ENCODE peak calls at places on chromosomes 11 and 22, in eight cellular contexts. D is psoas muscle; G is prostate gland; K is adipocyte; C is GM23248; F is CD4-positive, alpha-beta memory T cell; P is heart left ventricle; S is spleen. M is an unnamed sample.

GRCh38 chr11:74033046-74033445 is 24.2 kb upstream of the UCP3 start:
- DNase-seq in D (no peak), G (no peak), K (no peak), C (no peak), F (no peak), P (no peak), S (no peak), M (no peak)

GRCh38 chr11:73262851-73263495 is 9.2 kb upstream of the P2RY6 start:
- DNase-seq in D (no peak), G (no peak), K (peak; percentile 22), C (peak; percentile 77), F (no peak), P (no peak), S (no peak), M (peak; percentile 63)

GRCh38 chr11:79182794-79183193 is 258.0 kb downstream of the TENM4 start:
- DNase-seq in D (no peak), G (no peak), K (peak; percentile 74), C (peak; percentile 80), F (no peak), P (no peak), S (no peak), M (no peak)

GRCh38 chr11:126938718-126939117 is 61.9 kb downstream of the KIRREL3 start:
- DNase-seq in D (no peak), G (no peak), K (no peak), C (no peak), F (no peak), P (no peak), S (no peak), M (no peak)

GRCh38 chr11:15035283-15035682 is 38.1 kb upstream of the CALCB start:
- DNase-seq in D (no peak), G (no peak), K (no peak), C (no peak), F (no peak), P (no peak), S (no peak), M (no peak)

GRCh38 chr22:36510966-36511881 is 4.4 kb upstream of the FOXRED2 start:
- DNase-seq in D (no peak), G (no peak), K (peak; percentile 71), C (peak; percentile 68), F (no peak), P (no peak), S (no peak), M (no peak)

GRCh38 chr22:41524809-41525449 is 19.3 kb downstream of the POLR3H start:
- DNase-seq in D (peak; percentile 41), G (no peak), K (no peak), C (no peak), F (peak; percentile 65), P (no peak), S (peak; percentile 88), M (no peak)

GRCh38 chr11:73623651-73624050 is 22.7 kb upstream of the PLEKHB1 start:
- DNase-seq in D (no peak), G (no peak), K (no peak), C (no peak), F (no peak), P (no peak), S (no peak), M (peak; percentile 4)

GRCh38 chr22:27487600-27488450 is 313.7 kb downstream of the MN1 start:
- DNase-seq in D (no peak), G (no peak), K (peak; percentile 67), C (peak; percentile 61), F (no peak), P (no peak), S (no peak), M (no peak)

GRCh38 chr22:17871726-17872458 is 97.6 kb upstream of the BID start:
- DNase-seq in D (no peak), G (no peak), K (no peak), C (no peak), F (no peak), P (no peak), S (peak; percentile 54), M (peak; percentile 66)

GRCh38 chr11:105609832-105610781 is at the start of gene GRIA4:
- DNase-seq in D (peak; percentile 13), G (no peak), K (peak; percentile 72), C (peak; percentile 65), F (no peak), P (peak; percentile 56), S (peak; percentile 73), M (no peak)

GRCh38 chr11:111388842-111389241 is 9.8 kb upstream of the POU2AF1 start:
- DNase-seq in D (no peak), G (peak; percentile 72), K (no peak), C (no peak), F (no peak), P (no peak), S (no peak), M (no peak)

GRCh38 chr11:100890779-100891178 is 203.7 kb downstream of the ARHGAP42 start:
- DNase-seq in D (no peak), G (no peak), K (peak; percentile 77), C (peak; percentile 81), F (no peak), P (no peak), S (no peak), M (no peak)

GRCh38 chr11:68423481-68423880 is 37.1 kb upstream of the PPP6R3 start:
- DNase-seq in D (no peak), G (no peak), K (no peak), C (no peak), F (no peak), P (no peak), S (no peak), M (no peak)

GRCh38 chr11:2818503-2818902 is 67.1 kb downstream of the CDKN1C start:
- DNase-seq in D (peak; percentile 7), G (no peak), K (no peak), C (no peak), F (no peak), P (peak; percentile 58), S (peak; percentile 41), M (no peak)

GRCh38 chr22:49299821-49300231 is 527.8 kb downstream of the BRD1 start:
- DNase-seq in D (no peak), G (no peak), K (no peak), C (no peak), F (no peak), P (peak; percentile 30), S (peak; percentile 39), M (no peak)

GRCh38 chr22:49302150-49302460 is 525.6 kb downstream of the BRD1 start:
- DNase-seq in D (no peak), G (no peak), K (no peak), C (no peak), F (no peak), P (no peak), S (no peak), M (no peak)

GRCh38 chr22:49301398-49302149 is 526.1 kb downstream of the BRD1 start:
- DNase-seq in D (no peak), G (no peak), K (no peak), C (no peak), F (no peak), P (peak; percentile 64), S (peak; percentile 67), M (no peak)

GRCh38 chr22:49300241-49300640 is 527.4 kb downstream of the BRD1 start:
- DNase-seq in D (no peak), G (no peak), K (no peak), C (no peak), F (no peak), P (peak; percentile 52), S (peak; percentile 36), M (no peak)

DNA sequence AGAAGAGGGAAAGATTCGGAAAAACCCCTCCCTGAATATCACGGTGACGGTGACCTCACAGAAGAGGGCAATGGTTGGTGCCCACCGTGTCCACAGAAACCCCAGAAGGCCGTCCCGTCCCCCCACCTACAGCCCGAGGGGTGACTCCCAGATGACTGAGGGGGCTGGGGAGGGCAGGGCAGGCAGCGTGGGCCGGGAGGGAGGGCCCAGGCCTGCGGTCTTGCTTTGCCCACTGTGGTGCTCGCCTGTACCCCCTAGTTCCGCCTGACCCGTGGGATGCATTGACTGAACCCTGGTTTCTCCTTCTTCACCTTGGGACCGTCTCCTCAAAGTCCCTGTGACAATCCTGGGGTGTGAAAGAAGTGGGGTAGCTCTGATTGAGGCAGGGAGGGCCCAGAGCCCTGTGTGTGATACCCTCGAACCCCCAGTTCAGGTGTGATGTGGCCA is 526.7 kb downstream of the BRD1 start:
- DNase-seq in D (no peak), G (no peak), K (no peak), C (no peak), F (no peak), P (peak; percentile 29), S (peak; percentile 45), M (no peak)
- H3K9me3 ChIP-seq in D (no peaks in the 10 kb centered on the region), G (no peaks in the 10 kb centered on the region), K (no peaks in the 10 kb centered on the region), C (no peaks in the 10 kb centered on the region), F (no peaks in the 10 kb centered on the region), P (no peaks in the 10 kb centered on the region), S (no peaks in the 10 kb centered on the region), M (no peaks in the 10 kb centered on the region)

DNA sequence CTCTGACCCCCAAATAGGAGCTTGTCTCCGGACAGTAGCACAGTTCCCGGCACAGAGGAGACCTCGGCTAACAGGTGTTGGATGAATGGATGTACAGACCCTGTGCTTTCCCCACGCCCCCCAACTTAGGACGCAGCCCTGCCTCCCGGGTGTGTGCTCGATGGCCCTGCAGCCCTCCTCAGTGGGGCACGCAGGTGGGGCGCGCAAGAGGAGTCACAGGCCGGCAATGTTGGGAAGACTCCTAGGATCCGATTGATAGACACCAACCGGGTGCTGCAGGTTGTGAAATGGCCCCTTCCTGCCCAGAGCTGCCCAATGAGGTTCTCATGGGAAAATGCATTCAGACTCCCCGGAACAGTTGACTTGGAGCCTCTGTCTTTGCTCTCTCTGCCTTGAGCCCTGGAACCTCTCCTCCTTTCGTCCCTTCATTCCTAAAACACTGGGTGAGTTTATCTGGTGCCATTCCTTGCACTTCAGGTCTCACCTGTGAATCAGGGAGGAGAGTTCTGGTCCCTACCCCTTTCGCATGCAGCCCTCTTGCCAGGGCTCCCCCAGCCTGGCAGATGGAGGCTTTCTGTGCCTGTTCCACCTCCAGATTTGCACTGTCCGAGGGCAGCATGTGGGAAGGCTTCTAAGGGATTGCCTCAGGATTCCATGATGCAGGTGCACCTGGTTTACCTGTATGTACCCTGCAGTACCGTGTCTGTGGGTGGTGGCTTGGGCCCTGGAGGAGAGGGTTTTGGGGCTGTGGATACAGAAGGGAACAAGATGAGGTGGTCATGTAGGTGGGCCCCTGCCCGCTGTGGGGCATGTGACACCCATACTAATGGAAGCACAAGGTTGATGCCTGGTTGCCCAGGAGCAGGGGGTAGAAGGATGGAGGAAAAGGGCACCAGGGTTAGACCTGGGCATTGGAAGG is 1.2 kb downstream of the MICALL1 start:
- DNase-seq in D (no peak), G (no peak), K (peak; percentile 61), C (peak; percentile 75), F (no peak), P (no peak), S (no peak), M (no peak)
- H3K4me1 ChIP-seq in D (peaks cover 17% of the 10 kb centered on the region), G (peaks cover 4% of the 10 kb centered on the region), K (peaks cover 42% of the 10 kb centered on the region), C (peaks cover 36% of the 10 kb centered on the region), F (peaks cover 18% of the 10 kb centered on the region), P (no peaks in the 10 kb centered on the region), S (peaks cover 20% of the 10 kb centered on the region), M (peaks cover 8% of the 10 kb centered on the region)

GRCh38 chr22:49112176-49112575 is 715.5 kb downstream of the BRD1 start:
- DNase-seq in D (no peak), G (no peak), K (no peak), C (no peak), F (no peak), P (no peak), S (no peak), M (no peak)
- H3K9me3 ChIP-seq in D (no peaks in the 10 kb centered on the region), G (no peaks in the 10 kb centered on the region), K (no peaks in the 10 kb centered on the region), C (no peaks in the 10 kb centered on the region), F (no peaks in the 10 kb centered on the region), P (no peaks in the 10 kb centered on the region), S (no peaks in the 10 kb centered on the region), M (no peaks in the 10 kb centered on the region)

DNA sequence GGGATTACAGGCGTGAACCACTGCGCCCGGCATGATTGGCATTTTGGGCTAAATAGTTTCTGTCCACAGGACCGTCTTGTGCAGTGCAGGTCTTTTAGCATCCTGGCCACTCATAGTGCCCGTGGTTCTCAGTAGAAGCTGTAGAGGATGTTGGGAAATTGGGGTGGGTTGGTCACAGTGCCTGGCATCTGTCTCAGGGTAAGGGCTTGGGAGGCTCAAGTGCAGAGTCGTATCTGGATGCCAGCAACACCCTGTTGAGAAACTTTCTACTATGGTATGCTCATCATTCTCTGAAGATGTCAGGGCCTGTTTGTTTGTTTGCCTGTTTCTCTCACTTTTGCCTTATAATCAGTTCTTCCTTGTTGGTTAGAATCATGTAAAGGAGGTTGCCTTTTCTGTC is 21.9 kb downstream of the UBE2L3 start:
- DNase-seq in D (no peak), G (no peak), K (no peak), C (no peak), F (no peak), P (no peak), S (no peak), M (no peak)
- H3K4me1 ChIP-seq in D (peaks cover 54% of the 10 kb centered on the region), G (peaks cover 15% of the 10 kb centered on the region), K (peaks cover 33% of the 10 kb centered on the region), C (no peaks in the 10 kb centered on the region), F (peaks cover 54% of the 10 kb centered on the region), P (peaks cover 5% of the 10 kb centered on the region), S (peaks cover 61% of the 10 kb centered on the region), M (peaks cover 34% of the 10 kb centered on the region)